ENCODE peak calls at places on chromosomes 4 and X, in four cellular contexts. B, C, W and I are unnamed samples.

GRCh38 chr4:73193155-73193554 is 65.4 kb downstream of the ANKRD17 start:
- DNase-seq in B (no peak), W (no peak), C (no peak), I (no peak)

GRCh38 chrX:13432376-13432775 is 112.5 kb upstream of the ATXN3L start:
- DNase-seq in W (no peak), B (no peak), C (peak), I (no peak)

GRCh38 chr4:102174800-102175199 is 170.5 kb downstream of the SLC39A8 start:
- DNase-seq in C (peak), B (no peak), W (no peak), I (no peak)

GRCh38 chr4:176436500-176436973 is 116.8 kb downstream of the SPCS3 start:
- DNase-seq in C (peak), W (no peak), B (no peak), I (no peak)

GRCh38 chr4:158938462-158939044 is 164.3 kb upstream of the RAPGEF2 start:
- DNase-seq in C (no peak), B (no peak), W (no peak), I (peak)

GRCh38 chrX:139287155-139287924 is 243.2 kb upstream of the F9 start:
- DNase-seq in W (no peak), C (no peak), B (no peak), I (peak)

GRCh38 chr4:79650794-79651431 is 242.9 kb upstream of the GK2 start:
- DNase-seq in W (no peak), C (peak), B (no peak), I (peak)

GRCh38 chr4:80005863-80006262 is 67.2 kb downstream of the ANTXR2 start:
- DNase-seq in C (no peak), W (no peak), B (no peak), I (no peak)

GRCh38 chr4:13998850-13999249 is 371.3 kb upstream of the BOD1L1 start:
- DNase-seq in W (no peak), B (no peak), C (no peak), I (no peak)

GRCh38 chr4:152408514-152409327 is 127.2 kb downstream of the FBXW7 start:
- DNase-seq in W (no peak), B (no peak), C (peak), I (no peak)

GRCh38 chrX:107448625-107449468 is 605 bp upstream of the FRMPD3 start:
- DNase-seq in W (no peak), C (no peak), B (peak), I (no peak)

GRCh38 chr4:49044270-49044669 is 58.2 kb downstream of the CWH43 start:
- DNase-seq in C (no peak), B (no peak), W (no peak), I (no peak)

GRCh38 chrX:9730752-9731151 is 34.9 kb downstream of the GPR143 start:
- DNase-seq in C (no peak), B (no peak), W (peak), I (no peak)

GRCh38 chr4:69066945-69067344 is 29.3 kb upstream of the UGT2B7 start:
- DNase-seq in B (no peak), C (peak), W (no peak), I (no peak)

GRCh38 chr4:121243476-121243875 is 79.4 kb upstream of the TNIP3 start:
- DNase-seq in W (no peak), B (no peak), C (no peak), I (no peak)

GRCh38 chrX:24846551-24847170 is 152.9 kb downstream of the POLA1 start:
- DNase-seq in C (no peak), B (no peak), W (no peak), I (no peak)

GRCh38 chrX:33339219-33339618 is 127.9 kb upstream of the DMD start:
- DNase-seq in B (no peak), C (peak), W (no peak), I (peak)

GRCh38 chr4:71026086-71026485 is 32.6 kb downstream of the DCK start:
- DNase-seq in W (no peak), B (no peak), C (peak), I (peak)

GRCh38 chrX:40099046-40099968 is 1.5 kb upstream of the BCOR start:
- DNase-seq in W (no peak), C (no peak), B (peak), I (no peak)

GRCh38 chr4:155639674-155640529 is 26.7 kb upstream of the GUCY1A1 start:
- DNase-seq in B (no peak), W (no peak), C (no peak), I (no peak)

GRCh38 chr4:57374866-57375595 is 264.8 kb upstream of the IGFBP7 start:
- DNase-seq in B (no peak), C (peak), W (no peak), I (no peak)

GRCh38 chr4:858831-859451 is 33.0 kb upstream of the CPLX1 start:
- DNase-seq in B (no peak), W (no peak), C (no peak), I (no peak)

GRCh38 chr4:105422207-105422920 is 51.5 kb downstream of the PPA2 start:
- DNase-seq in C (no peak), B (no peak), W (no peak), I (no peak)

GRCh38 chrX:28591542-28591941 is 4.3 kb downstream of the IL1RAPL1 start:
- DNase-seq in W (no peak), B (no peak), C (no peak), I (no peak)

GRCh38 chr4:37389967-37390580 is 145.5 kb downstream of the NWD2 start:
- DNase-seq in B (no peak), C (peak), W (no peak), I (peak)

GRCh38 chr4:110106946-110107325 is 91.5 kb downstream of the ELOVL6 start:
- DNase-seq in C (peak), W (no peak), B (no peak), I (no peak)

GRCh38 chrX:70043685-70044084 is 6.1 kb downstream of the AWAT2 start:
- DNase-seq in C (no peak), W (no peak), B (no peak), I (no peak)

GRCh38 chr4:168723020-168723419 is 226.2 kb downstream of the PALLD start:
- DNase-seq in W (no peak), B (no peak), C (peak), I (no peak)